ENCODE peak calls at places on chromosomes 2 and 18, in six cellular contexts. One of them, this sample, is unnamed.
A peak's percentile ranks its signal among the peaks of the same experiment; 100 is the strongest.

GRCh38 chr2:238415036-238415764 is 11.5 kb upstream of the ASB1 start:
- DNase-seq in Daoy: no peak
- DNase-seq in GDM1: no peak
- DNase-seq in right lobe of liver: no peak
- DNase-seq in GM23338: peak; percentile 23
- DNase-seq in NCI-H1417: no peak
- DNase-seq in this sample: peak; percentile 33

GRCh38 chr18:35027206-35027605 is 14.0 kb upstream of the MAPRE2 start:
- DNase-seq in Daoy: no peak
- DNase-seq in GDM1: no peak
- DNase-seq in right lobe of liver: no peak
- DNase-seq in GM23338: no peak
- DNase-seq in NCI-H1417: no peak
- DNase-seq in this sample: no peak

GRCh38 chr2:156518160-156518559 is 82.0 kb downstream of the GPD2 start:
- DNase-seq in Daoy: no peak
- DNase-seq in GDM1: no peak
- DNase-seq in right lobe of liver: no peak
- DNase-seq in GM23338: no peak
- DNase-seq in NCI-H1417: no peak
- DNase-seq in this sample: peak; percentile 64

GRCh38 chr2:45607701-45608100 is 3.4 kb downstream of the SRBD1 start:
- DNase-seq in Daoy: peak; percentile 25
- DNase-seq in GDM1: no peak
- DNase-seq in right lobe of liver: no peak
- DNase-seq in GM23338: peak; percentile 86
- DNase-seq in NCI-H1417: peak; percentile 16
- DNase-seq in this sample: no peak

GRCh38 chr18:66377291-66377690 is 226.6 kb downstream of the CDH19 start:
- DNase-seq in Daoy: no peak
- DNase-seq in GDM1: no peak
- DNase-seq in right lobe of liver: no peak
- DNase-seq in GM23338: no peak
- DNase-seq in NCI-H1417: no peak
- DNase-seq in this sample: no peak

GRCh38 chr2:119255760-119256573 is 32.3 kb downstream of the STEAP3 start:
- DNase-seq in Daoy: peak; percentile 88
- DNase-seq in GDM1: no peak
- DNase-seq in right lobe of liver: no peak
- DNase-seq in GM23338: peak; percentile 77
- DNase-seq in NCI-H1417: no peak
- DNase-seq in this sample: peak; percentile 20

GRCh38 chr2:172295677-172296076 is 131.7 kb upstream of the ITGA6 start:
- DNase-seq in Daoy: no peak
- DNase-seq in GDM1: no peak
- DNase-seq in right lobe of liver: no peak
- DNase-seq in GM23338: no peak
- DNase-seq in NCI-H1417: no peak
- DNase-seq in this sample: no peak

GRCh38 chr2:129936334-129936934 is 43.0 kb upstream of the RAB6C start:
- DNase-seq in Daoy: no peak
- DNase-seq in GDM1: no peak
- DNase-seq in right lobe of liver: peak; percentile 44
- DNase-seq in GM23338: peak; percentile 80
- DNase-seq in NCI-H1417: peak; percentile 82
- DNase-seq in this sample: peak; percentile 76

GRCh38 chr18:641224-641623 is 16.2 kb upstream of the TYMS start:
- DNase-seq in Daoy: no peak
- DNase-seq in GDM1: no peak
- DNase-seq in right lobe of liver: no peak
- DNase-seq in GM23338: no peak
- DNase-seq in NCI-H1417: no peak
- DNase-seq in this sample: no peak

GRCh38 chr2:234308814-234309195 is 188.1 kb downstream of the ARL4C start:
- DNase-seq in Daoy: peak; percentile 87
- DNase-seq in GDM1: no peak
- DNase-seq in right lobe of liver: no peak
- DNase-seq in GM23338: no peak
- DNase-seq in NCI-H1417: no peak
- DNase-seq in this sample: no peak

GRCh38 chr18:13568443-13569392 is 157.6 kb downstream of the FAM210A start:
- DNase-seq in Daoy: no peak
- DNase-seq in GDM1: no peak
- DNase-seq in right lobe of liver: peak; percentile 37
- DNase-seq in GM23338: no peak
- DNase-seq in NCI-H1417: no peak
- DNase-seq in this sample: no peak

GRCh38 chr18:36440614-36441013 is 143.1 kb downstream of the FHOD3 start:
- DNase-seq in Daoy: no peak
- DNase-seq in GDM1: no peak
- DNase-seq in right lobe of liver: no peak
- DNase-seq in GM23338: no peak
- DNase-seq in NCI-H1417: no peak
- DNase-seq in this sample: no peak

This sample was measured in COR-L47.